ENCODE peak calls at places on chromosomes 12 and 14, in six cellular contexts. K is heart right ventricle, D is mammary epithelial cell, B is right lobe of liver, U is left ventricle myocardium inferior, R is tibial nerve. Y is an unnamed sample. For H3K9me3, the result is how much of the 10 kb centered on the place peaks cover.

GRCh38 chr14:31243860-31244259 is 36.3 kb upstream of the HECTD1 start:
- DNase-seq in K (no peak), D (peak), B (no peak), U (no peak), R (no peak), Y (no peak)

GRCh38 chr14:89108608-89109007 is 284.2 kb downstream of the TTC8 start:
- DNase-seq in K (no peak), D (no peak), B (no peak), U (no peak), R (no peak), Y (no peak)

GRCh38 chr12:27790179-27790578 is 10.1 kb upstream of the MANSC4 start:
- DNase-seq in K (no peak), D (no peak), B (no peak), U (no peak), R (no peak), Y (no peak)

GRCh38 chr12:101775814-101776213 is 36.6 kb upstream of the SYCP3 start:
- DNase-seq in K (no peak), D (no peak), B (no peak), U (no peak), R (no peak), Y (no peak)

GRCh38 chr14:35435177-35435576 is 30.6 kb upstream of the NFKBIA start:
- DNase-seq in K (no peak), D (peak), B (no peak), U (no peak), R (no peak), Y (no peak)

GRCh38 chr12:63325757-63326156 is 174.8 kb upstream of the AVPR1A start:
- DNase-seq in K (no peak), D (no peak), B (no peak), U (no peak), R (no peak), Y (no peak)

GRCh38 chr14:71730471-71730870 is 201.8 kb upstream of the RGS6 start:
- DNase-seq in K (no peak), D (no peak), B (no peak), U (no peak), R (no peak), Y (no peak)

GRCh38 chr14:103204852-103205540 is 81.7 kb downstream of the TNFAIP2 start:
- DNase-seq in K (no peak), D (peak), B (no peak), U (no peak), R (no peak), Y (no peak)

DNA sequence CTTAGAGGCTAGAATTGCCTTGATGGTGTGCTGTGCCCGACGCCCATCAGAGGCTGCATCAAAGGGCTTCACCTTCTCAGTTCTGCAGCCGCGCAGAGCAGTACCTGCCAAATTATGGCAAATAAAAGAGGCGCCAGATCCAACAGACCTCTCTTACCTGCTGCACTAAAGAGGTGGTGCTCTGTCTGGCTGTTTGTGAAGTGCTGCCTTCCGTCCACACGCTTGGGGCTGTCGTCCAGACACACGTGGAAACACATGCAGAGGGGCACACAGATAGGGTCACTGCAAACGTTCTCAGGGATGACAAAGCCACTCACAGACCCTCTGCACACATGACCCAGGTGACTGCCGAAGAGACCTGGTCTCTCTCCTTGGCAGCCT is 617.5 kb downstream of the VRK1 start:
- DNase-seq in K (no peak), D (no peak), B (no peak), U (no peak), R (no peak), Y (no peak)
- H3K4me3 ChIP-seq in K (no peak), D (no peak), B (no peak), U (no peak), R (no peak), Y (no peak)

GRCh38 chr14:20002319-20002718 is 356 bp downstream of the OR4Q2 start:
- DNase-seq in K (no peak), D (no peak), B (no peak), U (no peak), R (no peak), Y (no peak)
- H3K9me3 ChIP-seq in K (under half), D (under half), B (under half), U (under half), R (under half), Y (under half)

GRCh38 chr12:48960834-48961233 is 3.5 kb upstream of the ARF3 start:
- DNase-seq in K (no peak), D (no peak), B (no peak), U (no peak), R (no peak), Y (no peak)

GRCh38 chr12:48957141-48958048 is at the start of gene ARF3:
- DNase-seq in K (peak), D (peak), B (peak), U (peak), R (peak), Y (peak)

GRCh38 chr12:48956279-48957140 is 777 bp downstream of the ARF3 start:
- DNase-seq in K (peak), D (peak), B (peak), U (peak), R (peak), Y (peak)

GRCh38 chr12:48954781-48955501 is 2.3 kb downstream of the ARF3 start:
- DNase-seq in K (no peak), D (no peak), B (no peak), U (no peak), R (no peak), Y (no peak)

GRCh38 chr12:48958049-48958388 is 732 bp upstream of the ARF3 start:
- DNase-seq in K (no peak), D (no peak), B (no peak), U (no peak), R (no peak), Y (no peak)
- H3K4me3 ChIP-seq in K (peak), D (peak), B (peak), U (peak), R (no peak), Y (no peak)

GRCh38 chr12:17853054-17853453 is 236.9 kb downstream of the RERGL start:
- DNase-seq in K (no peak), D (no peak), B (no peak), U (no peak), R (no peak), Y (no peak)
- H3K9me3 ChIP-seq in K (under half), D (under half), B (under half), U (under half), R (under half), Y (under half)

Y was measured in Peyer's patch.